ENCODE peak calls at places on chromosome 16, in nine cellular contexts. P is activated B cell treated with CpG ODN at 0.5 μM for 24 hours; W is stimulated activated CD4-positive, alpha-beta T cell treated with anti-CD3 and anti-CD28 coated beads, Interleukin-1b, Interleukin-23, amount 100 ng/mL, for 1 hour; Q is tibial artery; Y is iPS-NIHi11; O is Ammon's horn; R is IMR-90; L is AG10803; H is HT-29. N is an unnamed sample.

GRCh38 chr16:617855-618254 is 12.9 kb upstream of the WFIKKN1 start:
- DNase-seq in P (no peak), W (no peak), Q (no peak), Y (no peak), O (no peak), R (no peak), L (no peak), H (no peak), N (no peak)

GRCh38 chr16:56400458-56400857 is 24.9 kb downstream of the AMFR start:
- DNase-seq in P (no peak), W (no peak), Q (no peak), Y (no peak), O (no peak), R (no peak), L (no peak), H (no peak), N (no peak)

GRCh38 chr16:74107795-74108610 is 188.6 kb upstream of the PSMD7 start:
- DNase-seq in P (no peak), W (no peak), Q (no peak), Y (peak), O (peak), R (peak), L (peak), H (peak), N (peak)

GRCh38 chr16:84985079-84986065 is 26.0 kb downstream of the ZDHHC7 start:
- DNase-seq in P (no peak), W (no peak), Q (no peak), Y (no peak), O (no peak), R (peak), L (peak), H (no peak), N (no peak)

GRCh38 chr16:71426069-71426879 is 15.6 kb downstream of the TLE7 start:
- DNase-seq in P (no peak), W (no peak), Q (no peak), Y (peak), O (peak), R (peak), L (peak), H (no peak), N (peak)

GRCh38 chr16:3553138-3553923 is 23.9 kb downstream of the NLRC3 start:
- DNase-seq in P (no peak), W (no peak), Q (no peak), Y (peak), O (no peak), R (peak), L (no peak), H (no peak), N (no peak)

GRCh38 chr16:67546761-67547422 is 15.4 kb upstream of the CTCF start:
- DNase-seq in P (peak), W (no peak), Q (no peak), Y (peak), O (peak), R (peak), L (peak), H (peak), N (peak)

GRCh38 chr16:75113046-75113491 is 3.5 kb downstream of the LDHD start:
- DNase-seq in P (no peak), W (no peak), Q (no peak), Y (no peak), O (no peak), R (no peak), L (no peak), H (no peak), N (no peak)

GRCh38 chr16:1377406-1378010 is 25.8 kb downstream of the GNPTG start:
- DNase-seq in P (no peak), W (no peak), Q (no peak), Y (no peak), O (peak), R (no peak), L (no peak), H (no peak), N (no peak)

GRCh38 chr16:51151951-51152663 is 1.0 kb upstream of the SALL1 start:
- DNase-seq in P (no peak), W (no peak), Q (no peak), Y (peak), O (peak), R (peak), L (peak), H (no peak), N (no peak)

GRCh38 chr16:50607970-50608557 is 59.9 kb downstream of the NKD1 start:
- DNase-seq in P (no peak), W (no peak), Q (no peak), Y (no peak), O (no peak), R (no peak), L (no peak), H (no peak), N (no peak)

GRCh38 chr16:11742041-11742535 is 569 bp downstream of the TXNDC11 start:
- DNase-seq in P (no peak), W (no peak), Q (peak), Y (peak), O (no peak), R (no peak), L (no peak), H (peak), N (no peak)

GRCh38 chr16:46972971-46973456 is 460 bp downstream of the DNAJA2 start:
- DNase-seq in P (peak), W (no peak), Q (peak), Y (peak), O (peak), R (no peak), L (no peak), H (no peak), N (no peak)

GRCh38 chr16:59635674-59636073 is 901.6 kb upstream of the GOT2 start:
- DNase-seq in P (no peak), W (no peak), Q (no peak), Y (no peak), O (no peak), R (peak), L (peak), H (no peak), N (no peak)

N was measured in cerebellar cortex.